ENCODE peak calls at places on chromosomes 4 and X, in four cellular contexts. S is breast epithelium, P is cardiac muscle cell, M is H9. R is an unnamed sample.
A peak's percentile ranks its signal among the peaks of the same experiment; 100 is the strongest.

GRCh38 chr4:153684182-153685073 is at the start of gene TLR2:
- DNase-seq in S (peak; percentile 58), P (peak; percentile 26), M (peak; percentile 78), R (peak; percentile 18)

GRCh38 chr4:148196168-148196567 is 246.0 kb downstream of the NR3C2 start:
- DNase-seq in S (no peak), P (no peak), M (no peak), R (no peak)

GRCh38 chrX:96982159-96982558 is 98.5 kb downstream of the RPA4 start:
- DNase-seq in S (no peak), P (no peak), M (no peak), R (no peak)

GRCh38 chrX:40953369-40953768 is 131.9 kb upstream of the USP9X start:
- DNase-seq in S (no peak), P (no peak), M (no peak), R (no peak)

GRCh38 chrX:22686138-22686541 is 313.6 kb upstream of the DDX53 start:
- DNase-seq in S (no peak), P (peak; percentile 81), M (no peak), R (peak; percentile 17)

GRCh38 chr4:145299380-145300076 is 119.1 kb upstream of the OTUD4 start:
- DNase-seq in S (no peak), P (peak; percentile 63), M (no peak), R (no peak)

GRCh38 chr4:100828986-100829685 is 311.3 kb upstream of the EMCN start:
- DNase-seq in S (no peak), P (peak; percentile 25), M (no peak), R (no peak)

GRCh38 chrX:32408389-32408788 is 803.0 kb downstream of the DMD start:
- DNase-seq in S (no peak), P (no peak), M (no peak), R (no peak)

GRCh38 chrX:16528620-16529019 is 121.3 kb upstream of the S100G start:
- DNase-seq in S (no peak), P (no peak), M (no peak), R (no peak)

GRCh38 chr4:104064650-104065577 is 345.1 kb upstream of the TACR3 start:
- DNase-seq in S (no peak), P (peak; percentile 39), M (peak; percentile 61), R (peak; percentile 81)

GRCh38 chrX:107625776-107626175 is 2.5 kb upstream of the PRPS1 start:
- DNase-seq in S (no peak), P (no peak), M (no peak), R (no peak)

GRCh38 chr4:139559095-139559490 is 3.1 kb upstream of the SETD7 start:
- DNase-seq in S (no peak), P (no peak), M (no peak), R (no peak)

GRCh38 chrX:111127038-111127437 is 31.0 kb downstream of the PAK3 start:
- DNase-seq in S (no peak), P (no peak), M (no peak), R (no peak)

GRCh38 chrX:114584983-114585842 is 1.3 kb downstream of the HTR2C start:
- DNase-seq in S (no peak), P (no peak), M (peak; percentile 57), R (no peak)

GRCh38 chrX:122512561-122513072 is 671.5 kb upstream of the GRIA3 start:
- DNase-seq in S (no peak), P (no peak), M (no peak), R (no peak)

GRCh38 chrX:151988706-151989299 is 14.3 kb upstream of the GABRE start:
- DNase-seq in S (no peak), P (peak; percentile 42), M (no peak), R (no peak)

GRCh38 chr4:8115916-8116315 is 42.7 kb downstream of the ABLIM2 start:
- DNase-seq in S (no peak), P (no peak), M (no peak), R (no peak)
- H3K27ac ChIP-seq in S (no peak overlapping the region), P (no peak overlapping the region), M (no peak overlapping the region), R (no peak overlapping the region)

GRCh38 chrX:63470506-63470905 is 119.4 kb upstream of the SPIN4 start:
- DNase-seq in S (no peak), P (no peak), M (no peak), R (no peak)
- H3K9me3 ChIP-seq in S (peaks cover 70% of the 10 kb centered on the region), P (no peaks in the 10 kb centered on the region), M (peaks cover 57% of the 10 kb centered on the region), R (no peaks in the 10 kb centered on the region)

DNA sequence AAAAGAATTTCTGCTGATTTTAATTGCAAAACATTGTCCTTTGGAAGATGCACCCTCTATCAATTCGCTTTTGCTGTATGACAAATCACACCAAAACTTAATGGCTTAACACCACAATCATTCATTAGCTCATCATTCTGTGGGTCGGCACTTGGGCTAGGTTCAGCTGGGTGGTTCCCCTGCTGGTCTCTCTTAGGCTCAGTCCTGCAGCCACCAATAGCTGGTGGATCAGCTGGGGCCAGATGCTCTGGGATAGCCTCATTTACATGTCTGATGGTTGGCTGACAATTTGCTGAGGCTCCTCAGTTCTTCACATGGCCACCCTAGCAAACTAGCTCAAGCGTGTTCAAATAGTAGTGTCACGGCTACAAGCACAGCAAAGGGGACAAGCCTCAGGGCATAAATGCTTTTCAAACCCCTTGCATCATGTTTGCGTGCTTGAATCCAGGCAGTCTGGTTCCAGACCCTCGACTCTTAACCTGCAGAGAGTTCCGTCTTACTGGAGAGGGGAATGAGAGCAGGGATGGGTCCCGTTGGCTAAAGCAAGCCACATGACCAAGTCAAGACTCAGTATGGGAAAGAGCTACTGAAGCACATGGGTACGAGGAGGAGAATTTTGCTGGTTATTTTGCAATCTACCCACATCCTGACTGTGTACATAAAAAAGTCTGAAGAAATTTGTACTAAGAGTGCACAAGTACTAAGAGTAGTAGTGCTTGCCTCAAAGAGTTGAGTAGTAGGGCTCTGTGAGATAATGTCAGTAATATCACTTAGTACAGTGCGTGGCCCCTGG is 7.5 kb upstream of the ACSL1 start:
- DNase-seq in S (no peak), P (no peak), M (no peak), R (no peak)
- H3K27ac ChIP-seq in S (no peak overlapping the region), P (no peak overlapping the region), M (no peak overlapping the region), R (no peak overlapping the region)

GRCh38 chrX:435536-436122 is 48.9 kb upstream of the PPP2R3B start:
- DNase-seq in S (no peak), P (no peak), M (no peak), R (no peak)
- H3K9me3 ChIP-seq in S (no peaks in the 10 kb centered on the region), P (no peaks in the 10 kb centered on the region), M (no peaks in the 10 kb centered on the region), R (no peaks in the 10 kb centered on the region)

GRCh38 chr4:26133840-26134239 is 187.0 kb upstream of the RBPJ start:
- DNase-seq in S (no peak), P (no peak), M (no peak), R (no peak)
- H3K27ac ChIP-seq in S (no peak overlapping the region), P (no peak overlapping the region), M (no peak overlapping the region), R (no peak overlapping the region)

GRCh38 chr4:115418997-115419396 is 305.6 kb upstream of the NDST4 start:
- DNase-seq in S (no peak), P (no peak), M (peak; percentile 35), R (no peak)
- H3K9me3 ChIP-seq in S (peaks cover 9% of the 10 kb centered on the region), P (no peaks in the 10 kb centered on the region), M (peaks cover 12% of the 10 kb centered on the region), R (no peaks in the 10 kb centered on the region)

DNA sequence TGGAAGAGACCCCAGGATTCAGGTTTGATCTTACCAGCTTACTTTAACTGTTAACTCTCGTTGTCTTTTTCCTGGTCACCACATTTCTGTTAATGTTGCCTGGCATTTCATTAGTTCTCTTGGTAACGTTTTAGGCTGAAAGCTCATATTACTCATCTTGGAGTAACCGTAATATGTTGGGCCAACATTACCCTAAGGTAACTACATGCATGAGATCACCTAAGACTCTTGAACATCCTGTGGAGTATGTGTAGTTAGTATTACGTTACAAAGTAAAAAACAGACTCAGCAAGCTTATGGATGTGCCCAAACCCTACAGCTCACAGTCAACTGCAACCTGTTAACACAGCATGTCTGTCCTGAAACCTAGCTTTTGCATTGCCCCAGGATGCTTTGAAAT is 203.3 kb upstream of the HS3ST1 start:
- DNase-seq in S (no peak), P (no peak), M (no peak), R (no peak)
- H3K27ac ChIP-seq in S (no peak overlapping the region), P (no peak overlapping the region), M (no peak overlapping the region), R (no peak overlapping the region)

GRCh38 chrX:1031521-1032430 is 180.7 kb downstream of the CRLF2 start:
- DNase-seq in S (no peak), P (no peak), M (peak; percentile 30), R (no peak)
- H3K9me3 ChIP-seq in S (peaks cover 4% of the 10 kb centered on the region), P (no peaks in the 10 kb centered on the region), M (no peaks in the 10 kb centered on the region), R (no peaks in the 10 kb centered on the region)

GRCh38 chr4:138222041-138222440 is 20.1 kb downstream of the SLC7A11 start:
- DNase-seq in S (no peak), P (peak; percentile 82), M (no peak), R (no peak)
- H3K27ac ChIP-seq in S (no peak overlapping the region), P (no peak overlapping the region), M (no peak overlapping the region), R (no peak overlapping the region)